ENCODE peak calls at places on chromosomes 1 and 21, in eight cellular contexts. J is transverse colon, P is astrocyte of the spinal cord, S is choroid plexus epithelial cell, Q is foreskin fibroblast, B is AG04449, N is A673, O is GM12865. F is an unnamed sample.

GRCh38 chr1:143660354-143660941 is 311.3 kb downstream of the FAM72C start:
- DNase-seq in J (no peak), P (no peak), S (no peak), Q (no peak), B (no peak), N (no peak), O (no peak), F (no peak)

GRCh38 chr21:28872218-28872617 is 120.5 kb downstream of the LTN1 start:
- DNase-seq in J (no peak), P (no peak), S (no peak), Q (no peak), B (no peak), N (no peak), O (no peak), F (no peak)

GRCh38 chr1:83741348-83741747 is 257.6 kb downstream of the TTLL7 start:
- DNase-seq in J (no peak), P (no peak), S (no peak), Q (no peak), B (no peak), N (no peak), O (no peak), F (no peak)

GRCh38 chr1:116724765-116725375 is 29.4 kb upstream of the CD2 start:
- DNase-seq in J (peak), P (peak), S (peak), Q (peak), B (no peak), N (peak), O (peak), F (peak)

GRCh38 chr1:236156512-236157208 is 14.3 kb downstream of the GPR137B start:
- DNase-seq in J (peak), P (no peak), S (no peak), Q (no peak), B (no peak), N (no peak), O (peak), F (no peak)

GRCh38 chr1:24830680-24831272 is 85.5 kb downstream of the CLIC4 start:
- DNase-seq in J (no peak), P (peak), S (peak), Q (peak), B (no peak), N (peak), O (peak), F (no peak)

GRCh38 chr1:24297187-24297851 is 21.8 kb upstream of the GRHL3 start:
- DNase-seq in J (no peak), P (no peak), S (no peak), Q (no peak), B (no peak), N (peak), O (no peak), F (no peak)

GRCh38 chr1:113536182-113536780 is 146.0 kb downstream of the MAGI3 start:
- DNase-seq in J (no peak), P (peak), S (peak), Q (peak), B (no peak), N (peak), O (no peak), F (no peak)

GRCh38 chr1:175968486-175969182 is 225.2 kb upstream of the TNR start:
- DNase-seq in J (no peak), P (no peak), S (peak), Q (no peak), B (peak), N (peak), O (peak), F (no peak)

GRCh38 chr1:92961131-92961895 is at the start of gene DIPK1A:
- DNase-seq in J (peak), P (peak), S (peak), Q (peak), B (no peak), N (peak), O (peak), F (peak)

GRCh38 chr1:153400244-153400643 is 9.4 kb upstream of the S100A8 start:
- DNase-seq in J (no peak), P (no peak), S (no peak), Q (no peak), B (no peak), N (no peak), O (no peak), F (no peak)

GRCh38 chr1:225987491-225988316 is 11.4 kb downstream of the SDE2 start:
- DNase-seq in J (no peak), P (peak), S (peak), Q (no peak), B (no peak), N (peak), O (peak), F (no peak)

GRCh38 chr1:89842547-89843278 is 21.9 kb downstream of the LRRC8D start:
- DNase-seq in J (no peak), P (peak), S (peak), Q (peak), B (no peak), N (no peak), O (peak), F (no peak)

GRCh38 chr1:216815239-216815955 is 92.2 kb upstream of the ESRRG start:
- DNase-seq in J (no peak), P (peak), S (peak), Q (no peak), B (no peak), N (peak), O (no peak), F (no peak)

GRCh38 chr1:203359010-203359571 is 8.2 kb upstream of the FMOD start:
- DNase-seq in J (peak), P (no peak), S (peak), Q (no peak), B (no peak), N (no peak), O (no peak), F (no peak)

GRCh38 chr21:28392436-28392835 is 600.2 kb downstream of the LTN1 start:
- DNase-seq in J (no peak), P (no peak), S (no peak), Q (no peak), B (no peak), N (no peak), O (no peak), F (no peak)

GRCh38 chr1:99660496-99660895 is 14.6 kb downstream of the PALMD start:
- DNase-seq in J (no peak), P (no peak), S (no peak), Q (no peak), B (no peak), N (no peak), O (no peak), F (no peak)

GRCh38 chr1:51583532-51583931 is 33.4 kb upstream of the OSBPL9 start:
- DNase-seq in J (no peak), P (peak), S (peak), Q (peak), B (no peak), N (peak), O (no peak), F (no peak)

GRCh38 chr21:16243396-16243795 is 513.6 kb downstream of the USP25 start:
- DNase-seq in J (no peak), P (no peak), S (no peak), Q (no peak), B (no peak), N (no peak), O (no peak), F (no peak)

GRCh38 chr1:19662313-19662712 is 2.4 kb upstream of the HTR6 start:
- DNase-seq in J (no peak), P (no peak), S (no peak), Q (no peak), B (no peak), N (no peak), O (no peak), F (no peak)

GRCh38 chr21:16570196-16570595 is 840.4 kb downstream of the USP25 start:
- DNase-seq in J (no peak), P (peak), S (no peak), Q (no peak), B (no peak), N (no peak), O (no peak), F (no peak)

GRCh38 chr1:111503585-111504060 is at the start of the genes ADORA3 and TMIGD3:
- DNase-seq in J (peak), P (no peak), S (no peak), Q (no peak), B (no peak), N (no peak), O (peak), F (no peak)

GRCh38 chr1:3135073-3135745 is 66.2 kb downstream of the PRDM16 start:
- DNase-seq in J (no peak), P (no peak), S (no peak), Q (no peak), B (no peak), N (no peak), O (no peak), F (no peak)

GRCh38 chr1:192629602-192630001 is 6.3 kb upstream of the RGS13 start:
- DNase-seq in J (no peak), P (no peak), S (no peak), Q (no peak), B (no peak), N (no peak), O (no peak), F (no peak)

GRCh38 chr1:15431571-15431948 is 6.7 kb upstream of the CTRC start:
- DNase-seq in J (no peak), P (no peak), S (no peak), Q (no peak), B (no peak), N (no peak), O (no peak), F (no peak)

GRCh38 chr1:10001016-10001665 is 4.1 kb downstream of the RBP7 start:
- DNase-seq in J (no peak), P (peak), S (no peak), Q (no peak), B (no peak), N (no peak), O (no peak), F (no peak)

GRCh38 chr1:86546787-86547221 is at the start of gene CLCA4:
- DNase-seq in J (no peak), P (no peak), S (no peak), Q (no peak), B (no peak), N (no peak), O (no peak), F (no peak)

GRCh38 chr21:39033878-39034589 is 149.2 kb downstream of the PSMG1 start:
- DNase-seq in J (peak), P (peak), S (peak), Q (no peak), B (no peak), N (no peak), O (no peak), F (no peak)

GRCh38 chr21:33558777-33559421 is 16.1 kb downstream of the SON start:
- DNase-seq in J (no peak), P (no peak), S (no peak), Q (no peak), B (no peak), N (no peak), O (no peak), F (no peak)

GRCh38 chr1:234163267-234163919 is 209.9 kb upstream of the COA6 start:
- DNase-seq in J (no peak), P (no peak), S (no peak), Q (no peak), B (no peak), N (no peak), O (no peak), F (no peak)

GRCh38 chr1:214658175-214658574 is 55.2 kb downstream of the CENPF start:
- DNase-seq in J (no peak), P (no peak), S (no peak), Q (no peak), B (no peak), N (no peak), O (no peak), F (no peak)

GRCh38 chr1:214657299-214657698 is 54.3 kb downstream of the CENPF start:
- DNase-seq in J (no peak), P (no peak), S (no peak), Q (no peak), B (no peak), N (no peak), O (no peak), F (no peak)

GRCh38 chr1:214660900-214661299 is 57.9 kb downstream of the CENPF start:
- DNase-seq in J (peak), P (peak), S (peak), Q (peak), B (peak), N (peak), O (no peak), F (no peak)

GRCh38 chr1:214660190-214660589 is 57.2 kb downstream of the CENPF start:
- DNase-seq in J (no peak), P (no peak), S (no peak), Q (no peak), B (no peak), N (peak), O (no peak), F (no peak)

DNA sequence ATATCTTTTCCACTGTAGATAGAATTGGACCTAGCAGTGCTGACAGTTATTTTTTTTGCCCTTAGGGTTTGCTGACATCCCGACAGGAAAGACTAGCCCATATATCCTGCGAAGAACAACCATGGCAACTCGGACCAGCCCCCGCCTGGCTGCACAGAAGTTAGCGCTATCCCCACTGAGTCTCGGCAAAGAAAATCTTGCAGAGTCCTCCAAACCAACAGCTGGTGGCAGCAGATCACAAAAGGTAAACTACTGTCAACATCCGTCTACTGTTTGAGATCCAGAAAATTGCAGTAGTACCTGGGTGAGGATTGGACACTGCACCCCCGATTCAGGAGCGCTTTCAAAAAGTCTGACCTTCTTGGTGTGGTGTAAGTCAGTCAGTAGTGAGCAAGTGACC is 55.8 kb downstream of the CENPF start:
- DNase-seq in J (no peak), P (peak), S (peak), Q (peak), B (no peak), N (peak), O (no peak), F (no peak)
- TF ChIP-seq CTCF in J (no peak), P (peak), S (peak), Q (peak), B (peak), N (peak), O (peak), F (no peak)

GRCh38 chr1:32886828-32887414 is 630 bp downstream of the HPCA start:
- DNase-seq in J (no peak), P (no peak), S (no peak), Q (no peak), B (no peak), N (no peak), O (no peak), F (no peak)

GRCh38 chr1:32884726-32885125 is 1.6 kb upstream of the HPCA start:
- DNase-seq in J (no peak), P (no peak), S (no peak), Q (no peak), B (no peak), N (no peak), O (no peak), F (no peak)

GRCh38 chr1:32887623-32888022 is 1.3 kb downstream of the HPCA start:
- DNase-seq in J (no peak), P (no peak), S (no peak), Q (no peak), B (no peak), N (no peak), O (no peak), F (no peak)

GRCh38 chr1:32885691-32886011 is 640 bp upstream of the HPCA start:
- DNase-seq in J (no peak), P (no peak), S (no peak), Q (no peak), B (no peak), N (no peak), O (no peak), F (no peak)

DNA sequence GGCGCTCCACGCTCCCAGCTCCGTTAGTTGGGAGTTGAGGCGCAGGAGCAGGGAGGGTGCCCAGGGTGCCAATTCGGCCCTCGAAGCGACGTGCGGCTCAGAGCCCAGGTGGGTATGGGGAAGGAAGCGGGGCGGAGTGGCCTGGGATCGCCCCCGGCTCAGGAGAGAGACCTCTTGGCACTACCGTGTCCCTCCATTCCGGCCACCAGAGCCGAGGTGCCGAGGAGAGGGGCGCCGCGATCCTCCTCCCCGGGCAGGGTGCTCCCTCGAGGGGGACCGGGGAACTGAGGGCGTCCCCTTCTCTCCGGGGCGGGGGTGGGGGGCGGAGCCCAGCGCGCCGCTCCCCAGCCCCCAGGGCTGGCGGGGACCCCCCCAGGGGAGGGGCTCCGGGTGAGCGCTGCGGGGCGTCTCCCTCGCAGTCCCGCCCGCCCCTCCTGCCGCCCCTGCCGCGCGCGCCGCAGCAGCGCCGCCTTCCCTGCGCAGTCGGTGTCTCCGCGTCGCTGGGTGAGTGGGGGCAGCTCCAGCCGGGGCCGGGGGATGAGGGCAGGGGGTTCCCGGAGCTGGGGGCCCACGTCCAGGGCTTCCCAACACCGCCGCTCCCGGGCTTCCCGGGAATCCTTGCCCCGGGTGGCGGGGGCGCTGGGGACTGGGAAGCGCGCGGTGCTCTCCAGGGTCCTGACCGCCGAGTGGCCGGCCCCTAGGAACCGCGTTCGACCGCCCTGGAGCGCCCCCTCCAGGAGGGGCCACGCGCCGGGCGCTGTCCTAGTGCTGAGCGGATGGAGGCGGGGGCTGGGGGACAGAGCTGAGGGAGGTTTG is at the start of gene HPCA:
- DNase-seq in J (peak), P (peak), S (peak), Q (peak), B (no peak), N (peak), O (peak), F (no peak)
- TF ChIP-seq CTCF in J (peak), P (peak), S (peak), Q (peak), B (peak), N (peak), O (peak), F (no peak)

DNA sequence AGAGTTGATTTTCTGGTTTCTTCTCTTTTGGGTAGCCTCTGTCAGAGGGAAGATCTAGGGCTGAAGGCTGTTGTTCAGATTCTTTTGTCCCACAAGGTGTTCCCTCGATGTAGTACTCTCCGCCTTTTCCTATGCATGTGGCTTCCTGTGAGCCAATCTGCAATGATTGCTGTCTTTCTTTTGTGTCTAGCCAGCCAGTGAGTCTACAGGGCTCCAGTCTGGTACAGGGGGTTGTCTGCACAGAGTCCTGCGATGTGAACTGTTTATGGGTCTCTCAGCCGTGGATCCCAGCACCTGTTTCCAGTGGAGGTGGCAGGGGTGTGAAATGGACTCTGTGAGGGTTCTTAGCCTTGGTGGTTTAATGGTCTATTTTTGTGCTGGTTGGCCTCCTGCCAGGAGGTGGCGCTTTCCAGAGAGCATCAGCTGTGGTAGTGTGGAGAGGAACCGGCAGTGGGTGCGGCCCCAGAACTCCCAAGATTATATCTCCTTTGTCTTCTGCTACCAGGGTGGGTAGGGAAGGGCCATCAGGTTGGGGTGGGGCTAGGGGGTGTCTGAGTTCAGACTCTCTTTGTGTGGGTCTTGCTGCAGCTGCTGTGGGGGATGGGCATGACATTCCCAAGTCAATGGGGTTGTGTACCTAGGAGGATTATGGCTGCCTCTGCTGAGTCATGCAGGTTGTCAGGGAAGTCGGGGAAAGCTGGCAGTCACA is 81.3 kb upstream of the C21orf91 start:
- DNase-seq in J (no peak), P (no peak), S (no peak), Q (no peak), B (no peak), N (no peak), O (no peak), F (no peak)
- TF ChIP-seq CTCF in J (no peak), P (no peak), S (no peak), Q (no peak), B (no peak), N (peak), O (no peak), F (no peak)

DNA sequence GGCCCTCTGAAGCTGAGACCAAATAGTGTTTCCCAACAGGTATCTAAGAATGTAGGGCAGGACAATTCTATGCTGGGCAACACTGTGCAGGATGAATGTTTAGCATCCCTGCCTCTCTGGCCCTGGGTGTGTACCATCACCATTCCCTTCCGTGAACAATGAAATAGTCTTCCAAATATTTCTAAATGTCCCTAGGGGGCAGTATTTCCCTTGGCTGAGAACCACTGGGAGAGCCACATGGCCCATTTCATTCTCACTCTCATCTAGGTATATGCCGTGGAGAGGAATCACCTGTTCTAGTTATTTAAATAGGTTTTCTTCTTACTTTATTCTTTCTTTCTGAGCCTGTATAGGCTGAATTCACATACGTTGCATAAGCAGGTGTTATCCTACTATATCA is 395.0 kb downstream of the PRDM2 start:
- DNase-seq in J (no peak), P (peak), S (peak), Q (no peak), B (no peak), N (peak), O (peak), F (no peak)
- TF ChIP-seq CTCF in J (peak), P (peak), S (peak), Q (no peak), B (no peak), N (peak), O (peak), F (no peak)

GRCh38 chr1:17274186-17275170 is 25.6 kb downstream of the PADI3 start:
- DNase-seq in J (peak), P (peak), S (peak), Q (peak), B (no peak), N (peak), O (peak), F (no peak)
- TF ChIP-seq CTCF in J (peak), P (peak), S (peak), Q (peak), B (peak), N (peak), O (peak), F (no peak)

GRCh38 chr1:29253180-29253579 is 16.9 kb downstream of the PTPRU start:
- DNase-seq in J (no peak), P (no peak), S (no peak), Q (no peak), B (no peak), N (no peak), O (no peak), F (no peak)
- TF ChIP-seq CTCF in J (no peak), P (no peak), S (no peak), Q (no peak), B (no peak), N (no peak), O (no peak), F (no peak)

GRCh38 chr1:110407260-110408210 is at the start of gene LAMTOR5:
- DNase-seq in J (peak), P (peak), S (peak), Q (peak), B (peak), N (peak), O (peak), F (peak)
- TF ChIP-seq CTCF in J (peak), P (peak), S (no peak), Q (no peak), B (no peak), N (no peak), O (no peak), F (no peak)

F was measured in omental fat pad.